ENCODE peak calls at places on chromosomes 13 and 19, in eight cellular contexts. S is left ventricle myocardium inferior; M is activated CD4-positive, alpha-beta T cell treated with anti-CD3 and anti-CD28 coated beads for 4 hours; X is PC-3; A is NCI-H1092; B is effector CD4-positive, alpha-beta T cell; Z is stimulated activated naive B cell treated with anti-CD40 and anti-IgM and Interleukin-4, amounts not matched to agents 10 μg/mL and 1 μg/mL and 100 μg/mL, for 72 hours; L is tibial artery. D is an unnamed sample.
A peak's percentile ranks its signal among the peaks of the same experiment; 100 is the strongest.

GRCh38 chr13:38898481-38898880 is 92.2 kb downstream of the STOML3 start:
- DNase-seq in S (no peak), M (no peak), X (no peak), A (no peak), B (no peak), Z (no peak), L (no peak), D (no peak)

GRCh38 chr19:55447421-55448174 is 4.5 kb upstream of the SHISA7 start:
- DNase-seq in S (no peak), M (no peak), X (peak; percentile 57), A (no peak), B (no peak), Z (no peak), L (no peak), D (no peak)

GRCh38 chr19:32691952-32692726 is 518 bp downstream of the NUDT19 start:
- DNase-seq in S (peak; percentile 71), M (peak; percentile 33), X (peak; percentile 49), A (no peak), B (peak; percentile 11), Z (peak; percentile 74), L (peak; percentile 51), D (no peak)

GRCh38 chr19:58134244-58134643 is 16.3 kb downstream of the ZNF329 start:
- DNase-seq in S (no peak), M (no peak), X (no peak), A (no peak), B (no peak), Z (no peak), L (no peak), D (no peak)

GRCh38 chr13:112683581-112683980 is 6.3 kb upstream of the ATP11A start:
- DNase-seq in S (no peak), M (no peak), X (no peak), A (no peak), B (no peak), Z (no peak), L (no peak), D (no peak)

GRCh38 chr19:40283414-40284250 is 1.5 kb downstream of the AKT2 start:
- DNase-seq in S (no peak), M (no peak), X (no peak), A (no peak), B (no peak), Z (no peak), L (no peak), D (no peak)

GRCh38 chr13:34294483-34295129 is 476.7 kb downstream of the RFC3 start:
- DNase-seq in S (peak; percentile 18), M (no peak), X (no peak), A (no peak), B (no peak), Z (no peak), L (no peak), D (peak; percentile 19)

GRCh38 chr19:38394488-38394887 is 6.0 kb downstream of the SPRED3 start:
- DNase-seq in S (no peak), M (peak; percentile 66), X (no peak), A (no peak), B (peak; percentile 44), Z (peak; percentile 59), L (no peak), D (no peak)

GRCh38 chr13:85074543-85075313 is 724.5 kb downstream of the SLITRK6 start:
- DNase-seq in S (no peak), M (no peak), X (peak; percentile 60), A (no peak), B (no peak), Z (no peak), L (no peak), D (no peak)

GRCh38 chr13:80214521-80214941 is 126.4 kb downstream of the SPRY2 start:
- DNase-seq in S (no peak), M (no peak), X (no peak), A (no peak), B (no peak), Z (no peak), L (no peak), D (no peak)

GRCh38 chr13:42602910-42603309 is 29.0 kb downstream of the TNFSF11 start:
- DNase-seq in S (no peak), M (no peak), X (no peak), A (no peak), B (no peak), Z (no peak), L (no peak), D (no peak)

GRCh38 chr13:112759834-112760233 is 70.0 kb downstream of the ATP11A start:
- DNase-seq in S (no peak), M (no peak), X (no peak), A (no peak), B (no peak), Z (no peak), L (no peak), D (no peak)

GRCh38 chr13:105139380-105140285 is 1395.8 kb downstream of the EFNB2 start:
- DNase-seq in S (peak; percentile 26), M (peak; percentile 51), X (no peak), A (peak; percentile 9), B (peak; percentile 28), Z (peak; percentile 65), L (peak; percentile 54), D (peak; percentile 92)

GRCh38 chr13:69828527-69828926 is 279.1 kb upstream of the ATXN8OS start:
- DNase-seq in S (no peak), M (no peak), X (no peak), A (no peak), B (no peak), Z (no peak), L (no peak), D (no peak)

GRCh38 chr19:18440421-18440877 is 2.5 kb upstream of the ISYNA1 start:
- DNase-seq in S (peak; percentile 27), M (no peak), X (peak; percentile 41), A (no peak), B (no peak), Z (no peak), L (no peak), D (no peak)

GRCh38 chr19:46513461-46514236 is 18.0 kb upstream of the PNMA8B start:
- DNase-seq in S (peak; percentile 78), M (peak; percentile 81), X (peak; percentile 68), A (peak; percentile 46), B (peak; percentile 81), Z (peak; percentile 61), L (peak; percentile 68), D (peak; percentile 44)

GRCh38 chr19:2389594-2389993 is 29.5 kb downstream of the TMPRSS9 start:
- DNase-seq in S (no peak), M (no peak), X (no peak), A (no peak), B (no peak), Z (no peak), L (no peak), D (no peak)

GRCh38 chr19:3440082-3440481 is 40.2 kb downstream of the SMIM24 start:
- DNase-seq in S (peak; percentile 57), M (peak; percentile 49), X (peak; percentile 42), A (no peak), B (peak; percentile 47), Z (peak; percentile 39), L (peak; percentile 50), D (peak; percentile 12)

GRCh38 chr19:3096902-3097326 is 2.8 kb downstream of the GNA11 start:
- DNase-seq in S (no peak), M (no peak), X (no peak), A (no peak), B (no peak), Z (no peak), L (no peak), D (no peak)

GRCh38 chr19:17847538-17848366 is at the start of gene JAK3:
- DNase-seq in S (peak; percentile 54), M (peak; percentile 92), X (no peak), A (peak; percentile 21), B (peak; percentile 76), Z (peak; percentile 87), L (peak; percentile 38), D (no peak)

GRCh38 chr19:46404039-46404883 is 9.1 kb downstream of the CCDC8 start:
- DNase-seq in S (peak; percentile 64), M (no peak), X (peak; percentile 37), A (no peak), B (no peak), Z (no peak), L (peak; percentile 59), D (no peak)

GRCh38 chr19:28544451-28545261 is 668.3 kb downstream of the UQCRFS1 start:
- DNase-seq in S (no peak), M (no peak), X (no peak), A (no peak), B (no peak), Z (no peak), L (no peak), D (no peak)

GRCh38 chr13:89920461-89920860 is 1427.0 kb upstream of the MIR17HG start:
- DNase-seq in S (no peak), M (no peak), X (no peak), A (no peak), B (no peak), Z (no peak), L (no peak), D (no peak)

GRCh38 chr13:106491928-106492327 is 43.5 kb downstream of the EFNB2 start:
- DNase-seq in S (no peak), M (no peak), X (no peak), A (no peak), B (no peak), Z (no peak), L (no peak), D (no peak)

GRCh38 chr13:24141333-24141910 is 19.1 kb upstream of the SPATA13 start:
- DNase-seq in S (no peak), M (no peak), X (no peak), A (no peak), B (no peak), Z (no peak), L (no peak), D (no peak)

GRCh38 chr13:43326100-43326499 is 302.7 kb downstream of the DNAJC15 start:
- DNase-seq in S (no peak), M (no peak), X (no peak), A (no peak), B (no peak), Z (no peak), L (no peak), D (no peak)

GRCh38 chr13:24605923-24606372 is 74.3 kb upstream of the ATP12A start:
- DNase-seq in S (no peak), M (no peak), X (peak; percentile 64), A (no peak), B (no peak), Z (no peak), L (no peak), D (peak; percentile 0)

GRCh38 chr19:39074205-39074692 is 9.9 kb upstream of the ACP7 start:
- DNase-seq in S (no peak), M (no peak), X (no peak), A (no peak), B (no peak), Z (no peak), L (no peak), D (no peak)

GRCh38 chr19:35868172-35868822 is at the start of gene APLP1:
- DNase-seq in S (peak; percentile 74), M (peak; percentile 74), X (peak; percentile 54), A (no peak), B (peak; percentile 35), Z (no peak), L (peak; percentile 52), D (peak; percentile 57)

GRCh38 chr13:91907398-91907797 is 509.0 kb downstream of the GPC5 start:
- DNase-seq in S (no peak), M (no peak), X (no peak), A (no peak), B (no peak), Z (no peak), L (no peak), D (no peak)

GRCh38 chr19:44799627-44800257 is 9.2 kb upstream of the BCAM start:
- DNase-seq in S (no peak), M (no peak), X (no peak), A (no peak), B (no peak), Z (no peak), L (no peak), D (no peak)

D was measured in NCI-H774.